ENCODE peak calls at places on chromosomes 6 and 20, in eight cellular contexts. S, E, M, L, K, G, O and X are unnamed samples.

GRCh38 chr20:18683839-18684238 is 96.0 kb downstream of the DTD1 start:
- DNase-seq in M (no peak), L (no peak), K (no peak), S (no peak), G (no peak), O (no peak), E (no peak), X (no peak)

GRCh38 chr6:112957526-112957916 is 610.4 kb downstream of the RFPL4B start:
- DNase-seq in E (no peak), G (no peak), S (no peak), M (no peak), L (no peak), O (no peak), K (no peak), X (no peak)

GRCh38 chr6:37700266-37700973 is 2.7 kb upstream of the MDGA1 start:
- DNase-seq in E (no peak), M (no peak), L (no peak), S (no peak), O (no peak), K (no peak), G (no peak), X (no peak)

GRCh38 chr6:26033132-26033941 is 53.9 kb upstream of the HFE start:
- DNase-seq in G (peak; percentile 99), S (peak; percentile 99), E (peak; percentile 87), K (peak; percentile 95), L (peak; percentile 71), O (peak; percentile 99), M (peak; percentile 99), X (no peak)

GRCh38 chr6:142416179-142416578 is 114.4 kb downstream of the ADGRG6 start:
- DNase-seq in E (no peak), M (peak; percentile 92), L (no peak), G (peak; percentile 99), K (peak; percentile 62), S (peak; percentile 96), O (peak; percentile 98), X (no peak)

GRCh38 chr6:38064431-38064830 is 244.9 kb downstream of the ZFAND3 start:
- DNase-seq in M (no peak), E (no peak), L (no peak), G (no peak), K (no peak), O (no peak), S (no peak), X (no peak)

GRCh38 chr6:19837511-19838441 is 606 bp downstream of the ID4 start:
- DNase-seq in O (peak; percentile 33), E (peak; percentile 27), K (no peak), M (peak; percentile 28), S (peak; percentile 46), G (peak; percentile 38), L (peak; percentile 20), X (peak; percentile 42)

GRCh38 chr20:56411759-56412472 is at the start of gene CASS4:
- DNase-seq in G (peak; percentile 89), M (no peak), L (no peak), K (no peak), O (peak; percentile 72), S (peak; percentile 96), E (no peak), X (no peak)

GRCh38 chr20:47502801-47503239 is 1.1 kb downstream of the NCOA3 start:
- DNase-seq in S (peak; percentile 51), K (peak; percentile 51), E (peak; percentile 35), O (peak; percentile 63), M (peak; percentile 33), L (peak; percentile 32), G (peak; percentile 62), X (no peak)

GRCh38 chr6:26094036-26094435 is 6.8 kb downstream of the HFE start:
- DNase-seq in O (no peak), G (no peak), L (no peak), M (no peak), E (no peak), K (no peak), S (no peak), X (no peak)

GRCh38 chr6:31691564-31692108 is 10.8 kb upstream of the LY6G5C start:
- DNase-seq in G (no peak), L (no peak), E (no peak), O (no peak), S (no peak), M (no peak), K (no peak), X (no peak)

GRCh38 chr6:31690231-31691077 is 9.6 kb upstream of the LY6G5C start:
- DNase-seq in K (no peak), M (no peak), E (peak; percentile 29), O (no peak), G (no peak), L (peak; percentile 55), S (peak; percentile 17), X (no peak)

GRCh38 chr6:31687860-31688693 is 7.2 kb upstream of the LY6G5C start:
- DNase-seq in M (no peak), S (no peak), E (no peak), O (no peak), G (no peak), L (no peak), K (no peak), X (no peak)

GRCh38 chr6:31691078-31691463 is 10.2 kb upstream of the LY6G5C start:
- DNase-seq in M (no peak), O (no peak), S (no peak), K (no peak), L (no peak), E (no peak), G (no peak), X (no peak)

DNA sequence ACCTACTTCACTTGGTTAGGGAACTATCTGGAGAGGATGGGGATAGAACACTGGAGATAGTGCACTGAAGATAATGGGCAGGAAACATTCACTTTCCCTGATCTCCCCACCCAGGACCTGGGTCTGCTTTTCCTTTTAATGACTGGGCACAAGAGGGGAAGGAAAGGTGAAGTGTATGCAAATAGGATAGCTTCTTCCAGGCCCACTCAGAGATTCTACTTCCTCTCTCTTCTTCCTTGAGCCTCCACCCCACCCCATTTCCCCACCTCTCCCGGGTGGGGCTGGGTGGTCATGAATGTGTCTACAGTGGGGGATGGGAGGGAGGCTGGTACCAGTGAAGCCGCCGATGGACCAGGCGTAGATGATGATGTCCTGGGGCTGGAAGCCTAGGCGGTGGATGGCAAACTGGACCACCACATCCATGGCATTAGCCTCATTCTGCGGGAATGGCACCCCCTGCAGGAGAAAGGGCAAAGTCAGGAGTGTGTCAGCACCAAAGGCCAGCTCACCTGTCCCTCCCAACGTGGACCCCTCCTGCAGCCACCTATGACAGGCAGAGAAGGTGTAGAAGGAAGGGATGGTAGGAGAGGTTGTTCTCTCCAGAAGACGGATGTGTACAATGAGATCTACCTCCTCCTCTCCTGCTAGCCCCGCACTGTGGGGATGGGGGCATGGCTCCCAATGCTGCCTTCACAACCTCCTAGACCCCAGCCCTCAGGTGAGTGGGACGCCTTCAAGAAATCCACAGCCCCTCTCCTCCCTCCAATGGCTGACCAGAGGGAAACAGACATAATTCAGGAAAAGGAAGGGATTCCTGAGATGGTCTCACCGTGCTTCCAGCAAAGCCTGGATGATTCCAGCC is 8.6 kb upstream of the LY6G5C start:
- DNase-seq in S (no peak), L (no peak), K (no peak), O (no peak), E (peak; percentile 46), G (no peak), M (no peak), X (no peak)
- TF ChIP-seq CTCF in S (peak; percentile 57), L (peak; percentile 25), K (peak; percentile 59), O (peak; percentile 56), E (peak; percentile 29), G (peak; percentile 26), M (peak; percentile 75), X (no peak)

DNA sequence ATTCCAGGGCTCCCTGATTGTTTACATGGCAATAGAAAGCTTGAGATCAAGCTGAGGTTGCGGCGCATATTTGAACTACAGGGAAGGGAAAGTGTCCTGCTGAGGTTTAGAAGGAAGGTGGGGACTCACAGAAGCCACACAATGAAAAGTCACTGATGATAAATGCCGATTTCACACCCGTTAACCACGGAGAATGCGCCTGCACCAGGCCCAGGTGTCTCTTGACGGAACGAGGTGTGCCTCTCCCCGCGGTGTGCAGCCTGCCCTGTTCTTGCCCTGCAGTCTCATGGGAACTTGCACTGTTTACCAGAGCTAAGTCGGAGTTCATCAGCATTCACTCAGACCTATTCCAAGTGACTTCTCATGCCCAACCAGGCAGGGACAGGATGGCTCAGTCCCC is 90.3 kb downstream of the LY86 start:
- DNase-seq in L (peak; percentile 64), K (no peak), S (no peak), E (no peak), M (no peak), G (no peak), O (no peak), X (no peak)
- TF ChIP-seq CTCF in L (no peak), K (no peak), S (no peak), E (no peak), M (no peak), G (no peak), O (no peak), X (no peak)

DNA sequence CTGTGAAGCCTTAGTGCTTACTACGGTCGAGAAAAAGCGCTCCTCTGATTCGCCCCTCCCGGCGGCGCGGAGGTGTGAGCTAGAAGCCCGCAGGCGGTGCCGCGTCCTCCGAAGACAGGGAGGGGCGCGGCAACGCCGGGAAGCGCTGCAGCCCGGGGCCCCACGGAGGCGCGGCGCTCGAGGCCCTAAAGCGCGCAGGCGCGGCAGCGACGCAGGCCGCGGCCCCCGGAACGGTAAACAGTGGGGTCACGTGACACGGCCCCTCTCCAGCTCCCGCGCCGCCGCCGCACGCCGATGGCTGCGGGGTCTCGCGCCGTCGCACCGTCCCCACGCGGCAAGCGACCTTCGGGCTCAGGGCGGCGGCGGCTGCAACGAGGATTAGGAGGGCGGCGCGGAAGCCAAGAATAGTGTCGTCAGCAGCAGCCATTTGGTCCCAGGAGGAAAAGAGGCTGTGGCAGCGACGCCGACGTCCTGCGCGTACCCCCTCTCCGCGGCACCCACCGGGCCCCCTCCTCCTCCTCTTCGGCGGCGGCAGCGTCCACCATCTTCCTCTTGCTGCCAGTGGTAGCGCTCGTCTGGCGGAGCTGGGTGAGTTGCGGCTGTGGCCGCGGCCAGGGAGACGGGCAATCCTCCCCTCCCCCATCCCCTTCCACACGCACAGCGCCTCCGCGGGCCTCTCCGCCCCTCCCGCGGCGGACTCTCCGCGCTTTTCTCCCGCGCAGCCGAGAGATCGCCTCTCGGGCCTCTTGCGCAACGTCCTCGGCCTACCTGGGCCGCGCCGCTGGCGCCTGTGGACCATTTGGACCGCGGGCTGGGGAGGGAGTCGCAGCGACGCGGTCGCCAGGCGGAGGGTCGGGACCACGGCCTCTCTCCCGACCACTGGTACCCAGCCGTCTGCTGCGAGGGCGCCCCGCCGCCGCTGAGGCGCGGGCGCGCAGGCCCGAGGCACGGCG is at the start of gene PHF3:
- DNase-seq in L (peak; percentile 90), G (peak; percentile 84), E (peak; percentile 96), O (peak; percentile 86), M (peak; percentile 73), S (peak; percentile 90), K (peak; percentile 73), X (peak; percentile 92)
- TF ChIP-seq CTCF in L (no peak), G (peak; percentile 7), E (no peak), O (peak; percentile 16), M (no peak), S (peak; percentile 27), K (peak; percentile 31), X (no peak)

GRCh38 chr6:9252784-9253183 is 817.4 kb upstream of the SLC35B3 start:
- DNase-seq in E (no peak), O (no peak), L (no peak), S (no peak), G (no peak), M (no peak), K (no peak), X (no peak)

GRCh38 chr6:9254251-9254650 is 818.9 kb upstream of the SLC35B3 start:
- DNase-seq in L (no peak), O (no peak), S (no peak), M (no peak), E (no peak), K (no peak), G (no peak), X (no peak)

GRCh38 chr6:9248125-9248524 is 812.8 kb upstream of the SLC35B3 start:
- DNase-seq in M (no peak), O (no peak), K (peak; percentile 12), S (no peak), G (no peak), L (no peak), E (no peak), X (no peak)

GRCh38 chr6:9250852-9251251 is 815.5 kb upstream of the SLC35B3 start:
- DNase-seq in K (peak; percentile 66), O (peak; percentile 40), E (peak; percentile 7), L (peak; percentile 24), S (peak; percentile 67), M (peak; percentile 16), G (peak; percentile 53), X (peak; percentile 57)
- TF ChIP-seq CTCF in K (peak; percentile 86), O (peak; percentile 47), E (peak; percentile 32), L (peak; percentile 21), S (peak; percentile 87), M (peak; percentile 78), G (peak; percentile 55), X (peak; percentile 14)